ENCODE peak calls at places on chromosomes 1 and 21, in six cellular contexts. D is sigmoid colon; J is tibial nerve; I is IMR-90; T is CD8-positive, alpha-beta memory T cell; L is hepatocyte. Y is an unnamed sample.

GRCh38 chr1:150282558-150282958 is 204 bp downstream of the CIART start:
- DNase-seq in D (no peak), J (no peak), T (no peak), I (peak; percentile 22), L (no peak), Y (peak; percentile 77)

GRCh38 chr1:118364882-118365281 is 179.9 kb upstream of the SPAG17 start:
- DNase-seq in D (no peak), T (no peak), I (no peak), J (no peak), L (no peak), Y (no peak)

GRCh38 chr1:15627343-15627988 is 10.2 kb downstream of the DDI2 start:
- DNase-seq in D (no peak), J (no peak), L (no peak), I (peak; percentile 26), T (no peak), Y (no peak)

GRCh38 chr1:246680180-246680579 is 44.0 kb upstream of the SCCPDH start:
- DNase-seq in D (peak; percentile 15), T (no peak), I (peak; percentile 35), J (no peak), L (no peak), Y (no peak)

GRCh38 chr1:234062166-234062565 is 157.7 kb downstream of the SLC35F3 start:
- DNase-seq in I (no peak), D (no peak), L (no peak), T (no peak), J (no peak), Y (no peak)

GRCh38 chr1:26582836-26583460 is 53.4 kb downstream of the RPS6KA1 start:
- DNase-seq in I (peak; percentile 76), J (no peak), T (no peak), L (no peak), D (no peak), Y (no peak)

GRCh38 chr1:245715291-245715701 is 560.5 kb downstream of the KIF26B start:
- DNase-seq in T (no peak), I (peak; percentile 29), J (no peak), D (no peak), L (no peak), Y (no peak)

GRCh38 chr1:161013591-161014513 is 7.1 kb downstream of the F11R start:
- DNase-seq in I (peak; percentile 85), L (peak; percentile 94), J (peak; percentile 78), D (peak; percentile 87), T (peak; percentile 60), Y (peak; percentile 95)

GRCh38 chr1:53390261-53390660 is 62.4 kb upstream of the LRP8 start:
- DNase-seq in T (no peak), J (peak; percentile 55), I (no peak), L (no peak), D (peak; percentile 71), Y (peak; percentile 67)

GRCh38 chr1:192363177-192363576 is 46.4 kb downstream of the RGS21 start:
- DNase-seq in T (no peak), D (no peak), L (no peak), J (no peak), I (no peak), Y (no peak)

GRCh38 chr1:240149488-240150094 is 57.9 kb downstream of the FMN2 start:
- DNase-seq in J (peak; percentile 29), I (peak; percentile 52), T (no peak), L (peak; percentile 24), D (no peak), Y (no peak)

GRCh38 chr1:3597599-3597964 is 13.7 kb downstream of the MEGF6 start:
- DNase-seq in T (no peak), J (no peak), D (no peak), L (no peak), I (no peak), Y (peak; percentile 87)

GRCh38 chr1:27399251-27399885 is 6.9 kb downstream of the GPR3 start:
- DNase-seq in D (no peak), J (no peak), L (no peak), T (no peak), I (no peak), Y (no peak)

GRCh38 chr1:92768915-92769314 is 16.0 kb downstream of the EVI5 start:
- DNase-seq in J (no peak), L (no peak), D (no peak), I (no peak), T (no peak), Y (no peak)

GRCh38 chr1:181587870-181588438 is 104.6 kb downstream of the CACNA1E start:
- DNase-seq in D (no peak), T (no peak), L (no peak), I (no peak), J (no peak), Y (no peak)

GRCh38 chr1:89126602-89127001 is 688 bp upstream of the GBP2 start:
- DNase-seq in D (no peak), J (no peak), L (no peak), I (no peak), T (no peak), Y (no peak)

GRCh38 chr21:28229811-28230210 is 762.9 kb downstream of the LTN1 start:
- DNase-seq in J (no peak), T (no peak), D (no peak), L (no peak), I (peak; percentile 93), Y (no peak)

GRCh38 chr1:212531796-212532195 is 76.8 kb upstream of the ATF3 start:
- DNase-seq in L (no peak), T (no peak), D (no peak), J (no peak), I (no peak), Y (no peak)

GRCh38 chr1:67683306-67683705 is 1.7 kb upstream of the GADD45A start:
- DNase-seq in I (peak; percentile 78), T (no peak), D (no peak), J (no peak), L (no peak), Y (no peak)

GRCh38 chr1:231781887-231782286 is 155.3 kb downstream of the DISC1 start:
- DNase-seq in J (no peak), D (no peak), T (no peak), L (no peak), I (no peak), Y (no peak)

GRCh38 chr21:41928621-41929220 is 25.1 kb downstream of the C2CD2 start:
- DNase-seq in J (no peak), L (no peak), I (no peak), D (peak; percentile 54), T (no peak), Y (peak; percentile 65)

GRCh38 chr1:4362314-4363044 is 291.9 kb upstream of the AJAP1 start:
- DNase-seq in J (no peak), D (no peak), T (no peak), L (no peak), I (no peak), Y (no peak)

GRCh38 chr1:186700688-186701087 is 20.5 kb upstream of the PTGS2 start:
- DNase-seq in T (no peak), J (no peak), L (no peak), I (no peak), D (no peak), Y (no peak)

GRCh38 chr1:26317612-26318337 is at the start of gene CD52:
- DNase-seq in I (no peak), L (no peak), D (no peak), J (no peak), T (peak; percentile 83), Y (peak; percentile 87)

GRCh38 chr1:66535853-66536252 is 1.9 kb downstream of the SGIP1 start:
- DNase-seq in T (no peak), I (no peak), L (no peak), J (no peak), D (no peak), Y (no peak)

GRCh38 chr1:186967659-186968394 is 139.1 kb downstream of the PLA2G4A start:
- DNase-seq in J (no peak), L (no peak), T (no peak), I (peak; percentile 54), D (no peak), Y (no peak)

GRCh38 chr1:15620155-15620545 is 2.9 kb downstream of the DDI2 start:
- DNase-seq in D (no peak), L (no peak), I (peak; percentile 75), J (no peak), T (no peak), Y (no peak)

GRCh38 chr1:67674260-67675011 is 10.6 kb upstream of the GADD45A start:
- DNase-seq in D (peak; percentile 65), J (peak; percentile 17), T (peak; percentile 82), L (peak; percentile 46), I (peak; percentile 76), Y (no peak)

GRCh38 chr1:58159424-58159810 is 387.1 kb downstream of the OMA1 start:
- DNase-seq in I (no peak), D (no peak), T (no peak), J (no peak), L (no peak), Y (no peak)

GRCh38 chr21:29287383-29287782 is 11.3 kb upstream of the BACH1 start:
- DNase-seq in I (peak; percentile 52), T (no peak), D (no peak), L (no peak), J (no peak), Y (no peak)

DNA sequence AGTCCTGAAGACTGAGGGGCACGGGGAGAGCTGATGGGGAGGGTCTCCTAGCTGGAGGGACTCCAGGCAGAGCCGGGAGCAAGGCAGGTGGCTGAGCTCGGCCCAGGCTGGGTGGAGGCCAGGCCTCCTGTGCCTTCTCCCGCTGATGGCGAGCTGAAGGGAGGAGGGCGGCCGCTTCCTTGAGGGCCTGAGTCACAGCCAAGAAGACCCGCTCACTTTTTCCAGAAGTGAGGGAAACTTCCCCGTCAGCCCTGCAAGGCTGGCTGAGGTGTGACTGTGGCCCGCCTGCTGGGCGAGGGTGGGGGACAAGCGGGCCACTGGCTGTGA is 1.7 kb upstream of the VWA1 start:
- DNase-seq in I (peak; percentile 39), J (no peak), T (no peak), D (no peak), L (peak; percentile 82), Y (no peak)
- H3K4me1 ChIP-seq in I (peaks cover 25% of the 10 kb centered on the region), J (peaks cover 10% of the 10 kb centered on the region), T (peaks cover 8% of the 10 kb centered on the region), D (peaks cover 97% of the 10 kb centered on the region), L (peaks cover 75% of the 10 kb centered on the region), Y (peaks cover 46% of the 10 kb centered on the region)

GRCh38 chr1:156704930-156705320 is 458 bp downstream of the CRABP2 start:
- DNase-seq in T (no peak), L (peak; percentile 84), I (peak; percentile 75), D (peak; percentile 91), J (peak; percentile 47), Y (peak; percentile 69)
- H3K4me1 ChIP-seq in T (peaks cover 30% of the 10 kb centered on the region), L (peaks cover 69% of the 10 kb centered on the region), I (peaks cover 40% of the 10 kb centered on the region), D (peaks cover 54% of the 10 kb centered on the region), J (no peaks in the 10 kb centered on the region), Y (peaks cover 38% of the 10 kb centered on the region)

DNA sequence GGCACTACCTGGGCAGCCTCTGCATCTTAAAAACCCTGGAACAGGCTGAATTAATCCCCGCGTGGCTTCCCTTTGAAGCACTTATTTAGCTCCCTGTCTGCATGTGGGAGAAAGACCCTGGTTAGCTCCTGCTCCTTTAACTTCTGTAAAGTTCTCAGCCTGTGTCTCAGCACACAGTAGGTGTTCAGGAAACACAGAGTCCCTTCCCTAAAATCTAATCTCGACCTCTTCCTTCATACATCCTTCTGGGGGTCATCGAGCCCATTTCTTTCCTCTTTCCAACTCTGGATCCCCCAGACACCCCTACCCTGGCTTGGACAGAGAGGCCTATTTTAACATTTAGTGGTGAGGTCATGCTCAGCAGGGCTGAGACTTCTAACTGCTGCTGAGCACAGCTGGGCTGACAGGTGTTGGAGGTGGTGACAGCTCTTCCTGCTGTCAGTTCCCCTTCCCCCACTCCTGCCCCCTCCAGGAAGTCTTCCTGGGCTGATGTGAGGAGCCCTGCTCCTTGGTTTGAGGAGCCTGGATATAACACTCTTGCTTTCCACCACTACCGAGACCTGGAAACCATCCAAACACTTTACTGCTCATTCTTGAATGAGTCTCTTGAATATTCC is 5.4 kb downstream of the E2F2 start:
- DNase-seq in J (no peak), I (no peak), T (no peak), L (no peak), D (no peak), Y (no peak)
- H3K4me1 ChIP-seq in J (no peaks in the 10 kb centered on the region), I (peaks cover 8% of the 10 kb centered on the region), T (peaks cover 67% of the 10 kb centered on the region), L (peaks cover 18% of the 10 kb centered on the region), D (peaks cover 13% of the 10 kb centered on the region), Y (peaks cover 88% of the 10 kb centered on the region)

GRCh38 chr1:205629751-205630150 is 2.1 kb downstream of the ELK4 start:
- DNase-seq in J (no peak), T (no peak), I (no peak), D (no peak), L (no peak), Y (no peak)
- H3K4me1 ChIP-seq in J (no peaks in the 10 kb centered on the region), T (peaks cover 57% of the 10 kb centered on the region), I (peaks cover 4% of the 10 kb centered on the region), D (peaks cover 24% of the 10 kb centered on the region), L (peaks cover 15% of the 10 kb centered on the region), Y (peaks cover 62% of the 10 kb centered on the region)